ENCODE peak calls at places on chromosomes 2 and 18, in four cellular contexts. B, R, X and J are unnamed samples.

GRCh38 chr2:152549428-152549827 is 167.8 kb downstream of the PRPF40A start:
- DNase-seq in X (no peak), R (no peak), B (no peak), J (no peak)

GRCh38 chr2:219122197-219122965 is 38.2 kb downstream of the NHEJ1 start:
- DNase-seq in B (no peak), R (no peak), X (no peak), J (no peak)

GRCh38 chr2:219871396-219871795 is 244.0 kb downstream of the SLC4A3 start:
- DNase-seq in X (no peak), R (no peak), B (no peak), J (no peak)

GRCh38 chr2:241898681-241899270 is 29.2 kb downstream of the RTP5 start:
- DNase-seq in B (no peak), X (no peak), R (no peak), J (peak)

GRCh38 chr18:2657788-2658458 is 2.4 kb downstream of the SMCHD1 start:
- DNase-seq in B (no peak), R (no peak), X (no peak), J (no peak)

GRCh38 chr2:233867993-233868532 is at the start of gene MSL3B:
- DNase-seq in B (no peak), X (no peak), R (peak), J (no peak)

GRCh38 chr2:105784577-105784976 is 39.9 kb downstream of the NCK2 start:
- DNase-seq in X (no peak), R (no peak), B (no peak), J (no peak)

GRCh38 chr2:36963106-36963505 is 3.2 kb downstream of the STRN start:
- DNase-seq in X (no peak), B (no peak), R (no peak), J (no peak)

GRCh38 chr2:218322756-218323525 is 30.6 kb upstream of the TMBIM1 start:
- DNase-seq in X (peak), B (peak), R (peak), J (peak)

GRCh38 chr18:8389391-8390340 is 219.6 kb upstream of the RAB12 start:
- DNase-seq in B (peak), R (no peak), X (peak), J (peak)

GRCh38 chr2:177147093-177147694 is 65.4 kb upstream of the HNRNPA3 start:
- DNase-seq in B (peak), R (no peak), X (no peak), J (no peak)

GRCh38 chr18:10299686-10300085 is 154.7 kb upstream of the APCDD1 start:
- DNase-seq in R (no peak), X (no peak), B (peak), J (no peak)

GRCh38 chr2:66445781-66446177 is 10.9 kb downstream of the MEIS1 start:
- DNase-seq in B (no peak), X (no peak), R (no peak), J (no peak)

GRCh38 chr2:188518391-188518790 is 226.7 kb downstream of the GULP1 start:
- DNase-seq in X (no peak), B (no peak), R (no peak), J (no peak)

GRCh38 chr2:95329891-95330822 is 33.0 kb downstream of the KCNIP3 start:
- DNase-seq in B (no peak), R (no peak), X (no peak), J (no peak)

GRCh38 chr2:166361351-166362153 is 14.2 kb downstream of the SCN9A start:
- DNase-seq in X (no peak), B (no peak), R (no peak), J (no peak)

GRCh38 chr18:31658670-31659573 is 25.5 kb downstream of the B4GALT6 start:
- DNase-seq in B (no peak), X (no peak), R (no peak), J (no peak)

GRCh38 chr2:96247009-96247408 is 18.8 kb downstream of the TMEM127 start:
- DNase-seq in X (no peak), R (no peak), B (no peak), J (no peak)

DNA sequence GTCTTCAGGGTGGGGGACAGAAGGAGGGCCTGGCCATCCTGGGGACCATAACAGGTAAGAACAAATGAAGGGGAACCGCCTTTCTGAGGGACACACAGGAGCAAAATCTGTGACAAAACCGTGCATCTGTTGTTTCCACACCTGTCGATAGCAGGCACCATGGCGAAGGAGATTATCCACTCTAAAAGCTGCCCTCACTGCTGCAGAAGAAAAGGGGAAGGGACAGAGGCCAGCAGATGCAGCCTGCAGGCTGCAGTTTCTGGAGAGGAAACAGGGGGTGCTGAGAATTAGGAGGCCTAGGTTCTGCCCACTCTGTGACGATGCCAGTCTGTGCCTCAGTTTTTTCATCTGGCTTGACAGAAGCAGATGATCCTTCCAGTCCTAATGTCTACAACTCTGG is 17.8 kb downstream of the PAX8 start:
- DNase-seq in B (no peak), R (no peak), X (no peak), J (no peak)
- H3K4me3 ChIP-seq in B (no peak), R (no peak), X (no peak), J (no peak)

DNA sequence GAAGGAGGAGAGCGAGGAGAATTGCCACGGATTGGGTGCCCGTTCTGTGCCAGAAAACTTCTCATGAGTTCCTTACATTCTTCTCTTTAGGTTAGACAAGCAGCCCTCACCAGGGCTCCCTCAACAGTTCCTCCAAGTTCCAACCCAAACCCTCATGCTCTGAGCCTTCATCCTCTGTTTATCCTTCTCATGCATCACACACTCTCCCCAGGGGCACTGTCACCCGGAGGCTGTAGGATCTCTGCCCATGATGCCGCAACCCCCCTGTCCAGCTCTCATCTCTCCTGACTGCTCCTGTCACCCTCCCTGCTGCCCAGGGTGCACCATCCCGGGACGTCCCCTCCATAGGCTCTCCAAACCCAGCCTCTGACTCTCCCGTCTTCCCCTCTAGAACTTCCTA is 99.4 kb upstream of the MYCN start:
- DNase-seq in X (no peak), B (no peak), R (no peak), J (no peak)
- H3K4me3 ChIP-seq in X (no peak), B (no peak), R (no peak), J (no peak)

DNA sequence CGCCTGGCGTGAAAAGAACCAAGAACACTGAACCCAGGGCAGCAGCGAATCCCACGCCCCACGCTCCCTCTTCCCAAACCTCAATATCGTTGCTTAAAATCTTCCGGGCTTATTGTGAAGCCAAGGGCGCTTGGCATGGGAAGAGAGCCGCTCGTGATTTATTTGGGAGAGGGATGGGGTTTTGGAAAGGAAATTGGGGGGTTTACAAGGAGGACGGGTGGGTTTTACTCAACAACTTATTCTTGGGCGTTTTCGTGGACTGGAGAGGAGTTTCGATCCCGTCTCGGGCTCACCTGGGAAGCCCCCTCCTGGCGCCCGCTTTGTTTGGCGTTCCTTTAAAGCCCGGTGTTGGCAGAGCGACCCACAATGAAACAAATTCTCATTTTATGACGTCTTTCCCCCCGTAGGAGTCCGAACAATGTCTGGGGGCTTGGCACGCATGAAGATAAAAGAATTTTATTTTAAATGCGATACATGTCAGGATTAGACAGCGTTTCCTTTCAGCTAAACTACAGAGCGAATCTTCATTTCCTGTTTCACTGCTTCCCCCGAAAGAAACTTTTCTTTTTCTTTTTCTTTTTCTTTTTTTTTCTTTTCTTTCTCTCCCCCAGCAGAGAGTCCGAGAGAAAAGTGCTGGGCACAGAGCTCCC is 135.3 kb downstream of the INSIG2 start:
- DNase-seq in X (no peak), R (no peak), B (no peak), J (no peak)
- H3K4me3 ChIP-seq in X (peak), R (peak), B (no peak), J (peak)

GRCh38 chr2:238853724-238854123 is 5.8 kb downstream of the TWIST2 start:
- DNase-seq in X (no peak), B (no peak), R (no peak), J (no peak)
- H3K4me3 ChIP-seq in X (no peak), B (no peak), R (no peak), J (no peak)

GRCh38 chr2:50723549-50723948 is 308.4 kb downstream of the NRXN1 start:
- DNase-seq in R (no peak), B (no peak), X (no peak), J (no peak)

GRCh38 chr2:50724837-50725236 is 307.1 kb downstream of the NRXN1 start:
- DNase-seq in R (no peak), X (no peak), B (no peak), J (no peak)

GRCh38 chr2:50720695-50721314 is 311.1 kb downstream of the NRXN1 start:
- DNase-seq in B (no peak), R (no peak), X (no peak), J (no peak)

GRCh38 chr2:50722828-50723227 is 309.1 kb downstream of the NRXN1 start:
- DNase-seq in R (no peak), X (no peak), B (no peak), J (no peak)

GRCh38 chr2:50719837-50720694 is 311.9 kb downstream of the NRXN1 start:
- DNase-seq in R (no peak), B (no peak), X (no peak), J (no peak)
- H3K4me3 ChIP-seq in R (no peak), B (no peak), X (no peak), J (no peak)

GRCh38 chr18:36308711-36309435 is 11.4 kb downstream of the FHOD3 start:
- DNase-seq in B (no peak), R (no peak), X (no peak), J (no peak)
- H3K4me3 ChIP-seq in B (no peak), R (no peak), X (no peak), J (no peak)

GRCh38 chr2:172420096-172420671 is 7.2 kb upstream of the ITGA6 start:
- DNase-seq in B (no peak), R (no peak), X (no peak), J (no peak)

GRCh38 chr2:172412996-172413492 is 14.3 kb upstream of the ITGA6 start:
- DNase-seq in X (no peak), B (no peak), R (no peak), J (no peak)

GRCh38 chr2:172416447-172417058 is 10.8 kb upstream of the ITGA6 start:
- DNase-seq in B (no peak), X (no peak), R (no peak), J (no peak)

GRCh38 chr2:172415759-172416158 is 11.6 kb upstream of the ITGA6 start:
- DNase-seq in X (no peak), R (no peak), B (no peak), J (no peak)
- H3K4me3 ChIP-seq in X (no peak), R (no peak), B (no peak), J (no peak)